ENCODE peak calls at places on chromosomes 6 and 20, in five cellular contexts. Z is iris pigment epithelial cell; X is NCI-H2171 treated with DMSO at 0.1 percent for 48 hours; C is stimulated activated CD4-positive, alpha-beta T cell treated with anti-CD3 and anti-CD28 coated beads, TNF-alpha, amount 100 ng/mL, for 4 hours; P is RPMI7951. B is an unnamed sample.

GRCh38 chr6:157898169-157898568 is 75.1 kb downstream of the SNX9 start:
- DNase-seq in X (no peak), C (no peak), P (no peak), Z (no peak), B (no peak)

GRCh38 chr20:36097331-36097730 is 57.2 kb upstream of the EPB41L1 start:
- DNase-seq in C (no peak), P (no peak), X (no peak), Z (peak), B (no peak)

GRCh38 chr6:85464722-85465150 is 14.9 kb downstream of the NT5E start:
- DNase-seq in C (no peak), Z (peak), P (peak), X (no peak), B (no peak)

GRCh38 chr20:63246490-63247284 is 7.6 kb downstream of the NKAIN4 start:
- DNase-seq in P (peak), Z (no peak), C (no peak), X (no peak), B (no peak)

GRCh38 chr6:14265049-14266021 is 147.8 kb downstream of the CD83 start:
- DNase-seq in C (no peak), P (peak), X (peak), Z (no peak), B (no peak)

GRCh38 chr6:166563200-166563599 is 23.3 kb downstream of the RAMACL start:
- DNase-seq in X (peak), Z (no peak), C (no peak), P (no peak), B (no peak)

GRCh38 chr20:5309971-5310370 is 6.8 kb downstream of the PROKR2 start:
- DNase-seq in Z (peak), C (no peak), P (peak), X (no peak), B (no peak)

GRCh38 chr20:62232764-62233645 is 5.3 kb upstream of the OSBPL2 start:
- DNase-seq in X (no peak), C (no peak), Z (no peak), P (no peak), B (no peak)

GRCh38 chr6:34497411-34497810 is 31.5 kb downstream of the PACSIN1 start:
- DNase-seq in X (no peak), C (no peak), Z (no peak), P (no peak), B (no peak)

GRCh38 chr6:14881399-14881798 is 364.5 kb upstream of the JARID2 start:
- DNase-seq in Z (peak), X (no peak), C (no peak), P (peak), B (no peak)

GRCh38 chr6:158488065-158488464 is 71.8 kb upstream of the TMEM181 start:
- DNase-seq in X (no peak), C (no peak), Z (peak), P (peak), B (no peak)

GRCh38 chr6:163243083-163243482 is 171.4 kb upstream of the QKI start:
- DNase-seq in P (no peak), C (no peak), X (no peak), Z (no peak), B (no peak)

GRCh38 chr6:17268114-17268513 is 13.0 kb upstream of the RBM24 start:
- DNase-seq in C (no peak), P (peak), X (no peak), Z (peak), B (no peak)

GRCh38 chr20:40584128-40584819 is 104.8 kb downstream of the MAFB start:
- DNase-seq in X (no peak), P (no peak), C (no peak), Z (no peak), B (no peak)

GRCh38 chr6:40326689-40327404 is 260.3 kb downstream of the LRFN2 start:
- DNase-seq in C (no peak), P (no peak), X (no peak), Z (no peak), B (peak)

GRCh38 chr6:148795563-148795962 is 48.7 kb downstream of the UST start:
- DNase-seq in C (no peak), Z (no peak), X (no peak), P (no peak), B (no peak)

GRCh38 chr20:38434310-38434741 is 802 bp downstream of the SNHG17 start:
- DNase-seq in P (peak), X (no peak), C (peak), Z (peak), B (no peak)